ENCODE peak calls at places on chromosome 11, in nine cellular contexts. S is activated T-cell treated with anti-CD3 and anti-CD28 coated beads, Interleukin-2, amount 50 U/mL, for 72 hours; D is cardiac muscle cell; J is Calu3; H is HTR-8/SVneo; G is NCI-H1930; V is stimulated activated CD8-positive, alpha-beta memory T cell treated with anti-CD3 and anti-CD28 coated beads, Interleukin-15, amount 100 ng/mL, for 1 hour; X is EL; R is iPS-NIHi11. N is an unnamed sample.

GRCh38 chr11:124586247-124586860 is 16.6 kb downstream of the OR8A1 start:
- DNase-seq in J (peak; percentile 36), G (peak; percentile 52), X (peak; percentile 54), R (peak; percentile 35), V (peak; percentile 2), H (peak; percentile 21), S (peak; percentile 29), D (peak; percentile 82), N (peak; percentile 40)

GRCh38 chr11:69881467-69882269 is 62.5 kb upstream of the FGF3 start:
- DNase-seq in D (no peak), H (no peak), V (no peak), R (peak; percentile 59), J (no peak), S (no peak), G (no peak), X (no peak), N (peak; percentile 57)

GRCh38 chr11:128905345-128906184 is 14.4 kb downstream of the KCNJ5 start:
- DNase-seq in J (peak; percentile 69), S (peak; percentile 53), X (peak; percentile 57), G (peak; percentile 48), V (peak; percentile 21), H (peak; percentile 35), D (peak; percentile 38), R (peak; percentile 84), N (no peak)

GRCh38 chr11:129190087-129190486 is 2.0 kb downstream of the ARHGAP32 start:
- DNase-seq in R (no peak), D (peak; percentile 29), S (no peak), G (no peak), X (peak; percentile 16), H (no peak), J (peak; percentile 43), V (no peak), N (no peak)

GRCh38 chr11:57327721-57328120 is 3.0 kb upstream of the TNKS1BP1 start:
- DNase-seq in H (no peak), V (no peak), D (no peak), S (no peak), J (no peak), X (no peak), G (no peak), R (no peak), N (no peak)

GRCh38 chr11:17129003-17129402 is 51.5 kb upstream of the RPS13 start:
- DNase-seq in R (no peak), X (peak; percentile 16), D (no peak), S (no peak), V (no peak), J (no peak), G (no peak), H (no peak), N (no peak)

GRCh38 chr11:45259607-45260006 is 26.5 kb downstream of the SYT13 start:
- DNase-seq in X (peak; percentile 21), D (no peak), V (no peak), S (no peak), J (peak; percentile 85), G (no peak), H (no peak), R (peak; percentile 45), N (no peak)

GRCh38 chr11:8905528-8906165 is 5.3 kb upstream of the AKIP1 start:
- DNase-seq in H (peak; percentile 36), R (no peak), J (no peak), V (no peak), G (no peak), S (no peak), D (peak; percentile 75), X (peak; percentile 87), N (no peak)

GRCh38 chr11:124961972-124962609 is 8.1 kb downstream of the CCDC15 start:
- DNase-seq in D (peak; percentile 88), H (peak; percentile 56), S (peak; percentile 9), J (peak; percentile 11), G (peak; percentile 14), R (peak; percentile 65), V (no peak), X (peak; percentile 73), N (no peak)

GRCh38 chr11:3074912-3075589 is 17.8 kb upstream of the CARS1 start:
- DNase-seq in D (no peak), X (no peak), V (no peak), H (no peak), S (no peak), G (no peak), J (no peak), R (no peak), N (no peak)

GRCh38 chr11:65026810-65027209 is 429 bp upstream of the SNX15 start:
- DNase-seq in J (no peak), D (no peak), H (no peak), R (no peak), S (no peak), X (no peak), G (no peak), V (no peak), N (no peak)

N was measured in left lung.